ENCODE peak calls at places on chromosomes 7 and 10, in four cellular contexts. One of them, this sample, is unnamed. For H3K4me1, the result is how much of the 10 kb centered on the place peaks cover.

GRCh38 chr10:110474017-110474416 is 23.7 kb upstream of the DUSP5 start:
- DNase-seq in tibial artery: no peak
- DNase-seq in heart left ventricle: no peak
- DNase-seq in H9: no peak
- DNase-seq in this sample: no peak

GRCh38 chr7:1160665-1161010 is 642 bp upstream of the ZFAND2A start:
- DNase-seq in tibial artery: no peak
- DNase-seq in H9: no peak
- DNase-seq in heart left ventricle: no peak
- DNase-seq in this sample: no peak

GRCh38 chr7:84145892-84146291 is 48.7 kb downstream of the SEMA3A start:
- DNase-seq in tibial artery: no peak
- DNase-seq in H9: no peak
- DNase-seq in heart left ventricle: no peak
- DNase-seq in this sample: no peak

GRCh38 chr10:22655312-22655973 is 58.9 kb downstream of the PIP4K2A start:
- DNase-seq in heart left ventricle: no peak
- DNase-seq in H9: no peak
- DNase-seq in tibial artery: no peak
- DNase-seq in this sample: peak

GRCh38 chr7:47153076-47153475 is 428.8 kb downstream of the TNS3 start:
- DNase-seq in heart left ventricle: no peak
- DNase-seq in tibial artery: peak
- DNase-seq in H9: no peak
- DNase-seq in this sample: peak

GRCh38 chr10:34933676-34934075 is 118.6 kb upstream of the PARD3 start:
- DNase-seq in tibial artery: peak
- DNase-seq in heart left ventricle: peak
- DNase-seq in H9: peak
- DNase-seq in this sample: no peak

GRCh38 chr10:71217266-71218045 is 5.1 kb downstream of the UNC5B start:
- DNase-seq in tibial artery: no peak
- DNase-seq in H9: peak
- DNase-seq in heart left ventricle: peak
- DNase-seq in this sample: peak

GRCh38 chr7:129952653-129953560 is at the start of gene UBE2H:
- DNase-seq in heart left ventricle: peak
- DNase-seq in H9: peak
- DNase-seq in tibial artery: peak
- DNase-seq in this sample: peak

GRCh38 chr7:116265881-116266280 is 55.5 kb downstream of the TES start:
- DNase-seq in H9: no peak
- DNase-seq in tibial artery: no peak
- DNase-seq in heart left ventricle: no peak
- DNase-seq in this sample: no peak

GRCh38 chr10:96500050-96500449 is 13.7 kb downstream of the TLL2 start:
- DNase-seq in tibial artery: no peak
- DNase-seq in H9: no peak
- DNase-seq in heart left ventricle: no peak
- DNase-seq in this sample: no peak

GRCh38 chr10:51029172-51029641 is 45.1 kb upstream of the PRKG1 start:
- DNase-seq in heart left ventricle: no peak
- DNase-seq in H9: no peak
- DNase-seq in tibial artery: no peak
- DNase-seq in this sample: no peak

GRCh38 chr7:103679156-103680132 is 233.4 kb upstream of the SLC26A5 start:
- DNase-seq in tibial artery: no peak
- DNase-seq in H9: no peak
- DNase-seq in heart left ventricle: no peak
- DNase-seq in this sample: no peak

GRCh38 chr7:121752706-121753105 is 120.3 kb upstream of the PTPRZ1 start:
- DNase-seq in heart left ventricle: no peak
- DNase-seq in tibial artery: no peak
- DNase-seq in H9: peak
- DNase-seq in this sample: peak

GRCh38 chr7:70530191-70530590 is 601.8 kb upstream of the GALNT17 start:
- DNase-seq in heart left ventricle: no peak
- DNase-seq in H9: no peak
- DNase-seq in tibial artery: no peak
- DNase-seq in this sample: no peak

GRCh38 chr7:101255841-101256240 is 11.0 kb upstream of the FIS1 start:
- DNase-seq in tibial artery: no peak
- DNase-seq in H9: no peak
- DNase-seq in heart left ventricle: no peak
- DNase-seq in this sample: no peak

GRCh38 chr10:107490389-107490788 is 325.9 kb upstream of the SORCS1 start:
- DNase-seq in H9: no peak
- DNase-seq in tibial artery: no peak
- DNase-seq in heart left ventricle: no peak
- DNase-seq in this sample: no peak

GRCh38 chr7:68857571-68857970 is 740.7 kb upstream of the AUTS2 start:
- DNase-seq in heart left ventricle: no peak
- DNase-seq in H9: no peak
- DNase-seq in tibial artery: no peak
- DNase-seq in this sample: no peak

GRCh38 chr7:25396661-25397060 is 168.4 kb upstream of the NPVF start:
- DNase-seq in H9: no peak
- DNase-seq in tibial artery: no peak
- DNase-seq in heart left ventricle: no peak
- DNase-seq in this sample: no peak

GRCh38 chr7:55502988-55503514 is 69.3 kb downstream of the VOPP1 start:
- DNase-seq in tibial artery: no peak
- DNase-seq in heart left ventricle: no peak
- DNase-seq in H9: no peak
- DNase-seq in this sample: no peak

GRCh38 chr10:85645097-85645496 is 721.5 kb downstream of the GRID1 start:
- DNase-seq in H9: no peak
- DNase-seq in tibial artery: no peak
- DNase-seq in heart left ventricle: no peak
- DNase-seq in this sample: no peak

GRCh38 chr10:31000071-31000787 is 31.4 kb downstream of the ZNF438 start:
- DNase-seq in tibial artery: no peak
- DNase-seq in H9: no peak
- DNase-seq in heart left ventricle: no peak
- DNase-seq in this sample: peak

GRCh38 chr10:97416565-97416964 is 9.4 kb upstream of the PGAM1 start:
- DNase-seq in H9: no peak
- DNase-seq in tibial artery: no peak
- DNase-seq in heart left ventricle: no peak
- DNase-seq in this sample: no peak

GRCh38 chr10:125159486-125159931 is 854 bp downstream of the CTBP2 start:
- DNase-seq in H9: no peak
- DNase-seq in heart left ventricle: no peak
- DNase-seq in tibial artery: peak
- DNase-seq in this sample: peak

GRCh38 chr10:132677905-132678298 is 108.0 kb downstream of the NKX6-2 start:
- DNase-seq in H9: peak
- DNase-seq in heart left ventricle: no peak
- DNase-seq in tibial artery: no peak
- DNase-seq in this sample: no peak

GRCh38 chr7:159088016-159088865 is 56.4 kb downstream of the VIPR2 start:
- DNase-seq in H9: peak
- DNase-seq in heart left ventricle: no peak
- DNase-seq in tibial artery: no peak
- DNase-seq in this sample: no peak

GRCh38 chr7:44080686-44081265 is 1.6 kb downstream of the POLM start:
- DNase-seq in H9: no peak
- DNase-seq in heart left ventricle: no peak
- DNase-seq in tibial artery: no peak
- DNase-seq in this sample: no peak

GRCh38 chr7:123319911-123320310 is 120.1 kb upstream of the SLC13A1 start:
- DNase-seq in H9: no peak
- DNase-seq in tibial artery: no peak
- DNase-seq in heart left ventricle: no peak
- DNase-seq in this sample: no peak
- H3K4me1 ChIP-seq in H9: under half
- H3K4me1 ChIP-seq in tibial artery: under half
- H3K4me1 ChIP-seq in heart left ventricle: under half
- H3K4me1 ChIP-seq in this sample: under half

GRCh38 chr7:27099839-27100225 is 2.7 kb downstream of the HOXA2 start:
- DNase-seq in tibial artery: no peak
- DNase-seq in heart left ventricle: no peak
- DNase-seq in H9: no peak
- DNase-seq in this sample: no peak

GRCh38 chr7:27098493-27099223 is 2.9 kb upstream of the HOXA1 start:
- DNase-seq in tibial artery: no peak
- DNase-seq in heart left ventricle: no peak
- DNase-seq in H9: no peak
- DNase-seq in this sample: no peak

GRCh38 chr7:27100601-27101187 is 1.8 kb downstream of the HOXA2 start:
- DNase-seq in H9: no peak
- DNase-seq in tibial artery: no peak
- DNase-seq in heart left ventricle: no peak
- DNase-seq in this sample: no peak

GRCh38 chr7:27097686-27098492 is 2.1 kb upstream of the HOXA1 start:
- DNase-seq in H9: no peak
- DNase-seq in tibial artery: no peak
- DNase-seq in heart left ventricle: no peak
- DNase-seq in this sample: no peak

GRCh38 chr7:27099224-27099838 is 3.2 kb downstream of the HOXA2 start:
- DNase-seq in H9: no peak
- DNase-seq in tibial artery: no peak
- DNase-seq in heart left ventricle: no peak
- DNase-seq in this sample: no peak
- H3K27ac ChIP-seq in H9: no peak
- H3K27ac ChIP-seq in tibial artery: peak
- H3K27ac ChIP-seq in heart left ventricle: no peak
- H3K27ac ChIP-seq in this sample: no peak

DNA sequence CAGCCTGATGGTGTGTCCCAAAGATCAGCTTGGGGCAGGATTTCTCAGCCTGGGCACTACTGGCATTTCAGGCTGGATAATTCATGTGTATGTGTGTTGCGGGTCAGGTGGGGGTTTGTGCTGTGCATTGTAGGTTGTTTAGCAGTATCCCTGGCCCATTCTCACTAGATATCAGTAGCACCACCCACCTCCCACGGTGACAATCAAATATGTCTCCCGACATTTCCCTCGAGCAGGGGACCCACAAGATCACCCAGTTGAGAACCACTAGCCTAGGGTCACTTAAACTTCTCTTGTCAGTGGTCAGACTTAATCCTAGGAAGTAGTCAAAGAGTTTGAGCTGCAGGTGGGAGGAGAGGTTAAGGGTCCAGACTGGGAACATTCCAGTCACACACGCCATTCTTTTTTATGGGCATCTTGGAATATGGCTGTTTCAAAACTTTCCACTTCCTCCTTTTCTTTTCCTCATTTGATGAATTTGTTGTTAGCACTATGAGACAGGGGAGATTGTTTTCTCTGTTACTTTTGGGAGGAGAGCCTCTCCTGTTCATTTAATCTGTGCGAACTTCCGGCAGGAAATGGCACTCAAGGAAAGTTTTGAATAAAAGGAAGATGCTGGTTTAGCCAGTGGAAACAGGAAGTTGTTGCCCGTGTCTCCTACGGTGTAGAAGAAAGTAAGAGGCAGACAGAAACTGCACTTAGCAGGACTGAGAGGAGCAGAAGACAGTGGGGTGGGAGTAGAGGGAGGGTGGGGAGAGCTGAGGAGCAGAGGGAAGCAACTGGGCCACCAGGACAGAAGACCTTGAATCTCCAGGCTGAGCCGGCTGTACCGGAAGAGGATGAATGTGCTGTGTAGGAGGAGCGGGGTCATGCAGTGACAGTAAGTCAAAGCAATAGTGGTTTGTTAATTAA is 17.6 kb upstream of the EXOC6 start:
- DNase-seq in heart left ventricle: no peak
- DNase-seq in tibial artery: no peak
- DNase-seq in H9: no peak
- DNase-seq in this sample: no peak
- H3K4me1 ChIP-seq in heart left ventricle: under half
- H3K4me1 ChIP-seq in tibial artery: under half
- H3K4me1 ChIP-seq in H9: under half
- H3K4me1 ChIP-seq in this sample: under half

GRCh38 chr7:124992881-124993562 is 63.4 kb upstream of the POT1 start:
- DNase-seq in H9: no peak
- DNase-seq in tibial artery: peak
- DNase-seq in heart left ventricle: no peak
- DNase-seq in this sample: peak
- H3K27ac ChIP-seq in H9: no peak
- H3K27ac ChIP-seq in tibial artery: peak
- H3K27ac ChIP-seq in heart left ventricle: no peak
- H3K27ac ChIP-seq in this sample: peak

GRCh38 chr10:92490387-92490786 is 83.5 kb downstream of the IDE start:
- DNase-seq in H9: no peak
- DNase-seq in heart left ventricle: no peak
- DNase-seq in tibial artery: no peak
- DNase-seq in this sample: no peak

GRCh38 chr10:92494522-92494921 is 79.4 kb downstream of the IDE start:
- DNase-seq in H9: no peak
- DNase-seq in tibial artery: no peak
- DNase-seq in heart left ventricle: no peak
- DNase-seq in this sample: no peak

GRCh38 chr10:92493362-92493761 is 80.5 kb downstream of the IDE start:
- DNase-seq in tibial artery: no peak
- DNase-seq in heart left ventricle: no peak
- DNase-seq in H9: no peak
- DNase-seq in this sample: no peak

GRCh38 chr10:92492748-92493240 is 81.1 kb downstream of the IDE start:
- DNase-seq in tibial artery: no peak
- DNase-seq in H9: no peak
- DNase-seq in heart left ventricle: no peak
- DNase-seq in this sample: no peak
- H3K4me1 ChIP-seq in tibial artery: under half
- H3K4me1 ChIP-seq in H9: under half
- H3K4me1 ChIP-seq in heart left ventricle: under half
- H3K4me1 ChIP-seq in this sample: under half